ENCODE peak calls at places on chromosomes 12 and 14, in eight cellular contexts. I is PC-3; Y is ovary; A is CD8-positive, alpha-beta T cell; O is stimulated activated CD8-positive, alpha-beta memory T cell treated with anti-CD3 and anti-CD28 coated beads, Interleukin-2, amount 100 ng/mL, for 48 hours; J is EH; Q is nephron progenitor cell; L is amniotic stem cell. P is an unnamed sample.

GRCh38 chr12:45587877-45588530 is 141.5 kb upstream of the ARID2 start:
- DNase-seq in I (peak; percentile 38), Y (no peak), A (no peak), O (no peak), J (peak; percentile 12), Q (no peak), L (no peak), P (no peak)

GRCh38 chr14:78974691-78975090 is 804.5 kb downstream of the NRXN3 start:
- DNase-seq in I (peak; percentile 28), Y (no peak), A (no peak), O (no peak), J (peak; percentile 60), Q (no peak), L (no peak), P (no peak)

GRCh38 chr12:5872745-5873144 is 72.3 kb downstream of the ANO2 start:
- DNase-seq in I (peak; percentile 16), Y (no peak), A (no peak), O (no peak), J (peak; percentile 33), Q (peak; percentile 11), L (no peak), P (no peak)

GRCh38 chr14:94897092-94897491 is 127.2 kb upstream of the GSC start:
- DNase-seq in I (no peak), Y (no peak), A (no peak), O (no peak), J (peak; percentile 5), Q (no peak), L (no peak), P (peak; percentile 43)

GRCh38 chr14:69387311-69387710 is 10.8 kb downstream of the ERH start:
- DNase-seq in I (no peak), Y (no peak), A (no peak), O (no peak), J (no peak), Q (no peak), L (no peak), P (no peak)

GRCh38 chr14:26394114-26394855 is 203.5 kb downstream of the NOVA1 start:
- DNase-seq in I (peak; percentile 59), Y (no peak), A (no peak), O (no peak), J (no peak), Q (no peak), L (peak; percentile 33), P (no peak)

GRCh38 chr12:69457433-69457832 is 12.8 kb upstream of the FRS2 start:
- DNase-seq in I (no peak), Y (no peak), A (no peak), O (no peak), J (no peak), Q (no peak), L (no peak), P (no peak)

GRCh38 chr14:104164041-104164440 is 25.7 kb downstream of the KIF26A start:
- DNase-seq in I (no peak), Y (no peak), A (no peak), O (no peak), J (no peak), Q (no peak), L (no peak), P (no peak)

GRCh38 chr14:69002069-69002468 is 23.0 kb upstream of the ACTN1 start:
- DNase-seq in I (peak; percentile 63), Y (no peak), A (no peak), O (no peak), J (peak; percentile 46), Q (no peak), L (no peak), P (no peak)

GRCh38 chr12:400828-401227 is 616 bp upstream of the CCDC77 start:
- DNase-seq in I (no peak), Y (no peak), A (no peak), O (no peak), J (no peak), Q (no peak), L (no peak), P (no peak)

GRCh38 chr12:118357327-118358007 is 15.2 kb downstream of the TAOK3 start:
- DNase-seq in I (peak; percentile 74), Y (no peak), A (peak; percentile 54), O (no peak), J (peak; percentile 75), Q (no peak), L (no peak), P (no peak)

GRCh38 chr12:132320767-132321211 is 8.6 kb downstream of the GALNT9 start:
- DNase-seq in I (no peak), Y (no peak), A (no peak), O (no peak), J (no peak), Q (no peak), L (no peak), P (peak; percentile 15)

GRCh38 chr12:118842753-118843335 is 138.5 kb upstream of the SRRM4 start:
- DNase-seq in I (no peak), Y (no peak), A (no peak), O (no peak), J (no peak), Q (no peak), L (no peak), P (no peak)

GRCh38 chr14:33592298-33592697 is 358.6 kb downstream of the EGLN3 start:
- DNase-seq in I (peak; percentile 31), Y (no peak), A (no peak), O (no peak), J (peak; percentile 50), Q (no peak), L (no peak), P (no peak)

GRCh38 chr14:101101456-101102056 is 198.0 kb upstream of the RTL1 start:
- DNase-seq in I (peak; percentile 54), Y (no peak), A (no peak), O (no peak), J (no peak), Q (no peak), L (no peak), P (no peak)

GRCh38 chr14:21672116-21672515 is 1.5 kb downstream of the OR4E1 start:
- DNase-seq in I (no peak), Y (no peak), A (no peak), O (no peak), J (no peak), Q (no peak), L (no peak), P (no peak)

GRCh38 chr14:89507521-89507920 is 90.5 kb upstream of the FOXN3 start:
- DNase-seq in I (peak; percentile 91), Y (no peak), A (no peak), O (no peak), J (peak; percentile 90), Q (no peak), L (no peak), P (no peak)

GRCh38 chr14:37678916-37679315 is 83.5 kb downstream of the TTC6 start:
- DNase-seq in I (no peak), Y (no peak), A (no peak), O (no peak), J (peak; percentile 62), Q (no peak), L (no peak), P (no peak)

GRCh38 chr14:81509838-81510452 is 23.7 kb downstream of the SEL1L start:
- DNase-seq in I (no peak), Y (no peak), A (no peak), O (no peak), J (no peak), Q (peak; percentile 25), L (no peak), P (no peak)

GRCh38 chr14:91609183-91609582 is 99.1 kb upstream of the PPP4R3A start:
- DNase-seq in I (no peak), Y (no peak), A (no peak), O (no peak), J (no peak), Q (no peak), L (no peak), P (no peak)

GRCh38 chr12:83473408-83474095 is 786.8 kb downstream of the TMTC2 start:
- DNase-seq in I (no peak), Y (no peak), A (no peak), O (no peak), J (no peak), Q (no peak), L (no peak), P (no peak)

GRCh38 chr12:11761869-11762567 is 112.5 kb downstream of the ETV6 start:
- DNase-seq in I (no peak), Y (no peak), A (no peak), O (no peak), J (no peak), Q (no peak), L (no peak), P (no peak)

GRCh38 chr12:106551410-106551809 is 31.4 kb upstream of the RFX4 start:
- DNase-seq in I (peak; percentile 8), Y (no peak), A (no peak), O (no peak), J (no peak), Q (no peak), L (no peak), P (no peak)

GRCh38 chr14:68526420-68527105 is 266.3 kb downstream of the ZFP36L1 start:
- DNase-seq in I (peak; percentile 45), Y (no peak), A (no peak), O (no peak), J (peak; percentile 19), Q (no peak), L (no peak), P (peak; percentile 53)

GRCh38 chr12:33988888-33989287 is 33.4 kb upstream of the ALG10 start:
- DNase-seq in I (peak; percentile 82), Y (no peak), A (no peak), O (no peak), J (no peak), Q (no peak), L (no peak), P (no peak)

GRCh38 chr12:18837025-18837424 is 99.1 kb downstream of the CAPZA3 start:
- DNase-seq in I (no peak), Y (no peak), A (no peak), O (no peak), J (no peak), Q (no peak), L (no peak), P (no peak)

GRCh38 chr12:118052324-118053070 is 8.5 kb downstream of the WSB2 start:
- DNase-seq in I (peak; percentile 100), Y (peak; percentile 70), A (no peak), O (no peak), J (peak; percentile 99), Q (no peak), L (peak; percentile 88), P (peak; percentile 75)

GRCh38 chr12:62785941-62786559 is 148.9 kb downstream of the PPM1H start:
- DNase-seq in I (peak; percentile 98), Y (no peak), A (no peak), O (no peak), J (peak; percentile 94), Q (no peak), L (peak; percentile 53), P (no peak)

GRCh38 chr14:59321184-59321952 is 132.9 kb downstream of the DAAM1 start:
- DNase-seq in I (peak; percentile 99), Y (no peak), A (no peak), O (no peak), J (peak; percentile 79), Q (no peak), L (no peak), P (no peak)